ENCODE peak calls at places on chromosome 14, in nine cellular contexts. A is heart left ventricle; D is CD8-positive, alpha-beta T cell; O is body of pancreas; C is PC-3; R is heart right ventricle; N is HCT116; W is aorta; Y is neural progenitor cell. L is an unnamed sample.
A peak's percentile ranks its signal among the peaks of the same experiment; 100 is the strongest.

GRCh38 chr14:24338843-24339242 is 948 bp downstream of the RIPK3 start:
- DNase-seq in A (no peak), D (no peak), O (no peak), C (no peak), R (no peak), N (no peak), W (no peak), Y (no peak), L (no peak)

GRCh38 chr14:103880334-103880985 is 33.1 kb upstream of the PPP1R13B start:
- DNase-seq in A (peak; percentile 70), D (peak; percentile 55), O (peak; percentile 85), C (peak; percentile 60), R (peak; percentile 70), N (no peak), W (peak; percentile 91), Y (peak; percentile 24), L (peak; percentile 90)

GRCh38 chr14:20697273-20698017 is 8.9 kb downstream of the ANG start:
- DNase-seq in A (peak; percentile 40), D (peak; percentile 60), O (peak; percentile 74), C (peak; percentile 95), R (peak; percentile 48), N (peak; percentile 55), W (peak; percentile 64), Y (peak; percentile 73), L (peak; percentile 49)

GRCh38 chr14:50830932-50831703 is at the start of gene NIN:
- DNase-seq in A (peak; percentile 84), D (peak; percentile 75), O (peak; percentile 76), C (peak; percentile 92), R (peak; percentile 75), N (no peak), W (peak; percentile 86), Y (peak; percentile 93), L (peak; percentile 76)

GRCh38 chr14:53432378-53432802 is 279.3 kb upstream of the DDHD1 start:
- DNase-seq in A (no peak), D (no peak), O (no peak), C (peak; percentile 77), R (no peak), N (peak; percentile 40), W (no peak), Y (peak; percentile 71), L (no peak)

GRCh38 chr14:51310453-51311074 is 70.5 kb downstream of the TMX1 start:
- DNase-seq in A (peak; percentile 62), D (no peak), O (no peak), C (no peak), R (peak; percentile 73), N (no peak), W (no peak), Y (no peak), L (peak; percentile 47)

GRCh38 chr14:83909507-83909906 is 1620.4 kb upstream of the FLRT2 start:
- DNase-seq in A (no peak), D (no peak), O (no peak), C (no peak), R (no peak), N (no peak), W (no peak), Y (no peak), L (no peak)

GRCh38 chr14:20866963-20867362 is 24.2 kb upstream of the RNASE3 start:
- DNase-seq in A (no peak), D (no peak), O (no peak), C (peak; percentile 53), R (no peak), N (peak; percentile 16), W (no peak), Y (peak; percentile 50), L (no peak)

GRCh38 chr14:56794088-56794556 is 16.2 kb downstream of the OTX2 start:
- DNase-seq in A (no peak), D (no peak), O (no peak), C (no peak), R (no peak), N (no peak), W (no peak), Y (peak; percentile 55), L (no peak)

GRCh38 chr14:77000340-77001235 is 27.9 kb downstream of the IRF2BPL start:
- DNase-seq in A (peak; percentile 34), D (no peak), O (no peak), C (no peak), R (no peak), N (no peak), W (peak; percentile 58), Y (peak; percentile 46), L (peak; percentile 50)

GRCh38 chr14:104150201-104151027 is 12.0 kb downstream of the KIF26A start:
- DNase-seq in A (no peak), D (no peak), O (no peak), C (no peak), R (peak; percentile 51), N (no peak), W (no peak), Y (peak; percentile 89), L (peak; percentile 66)

GRCh38 chr14:65879218-65880009 is 466.9 kb downstream of the FUT8 start:
- DNase-seq in A (no peak), D (no peak), O (no peak), C (peak; percentile 91), R (no peak), N (peak; percentile 7), W (no peak), Y (no peak), L (no peak)

DNA sequence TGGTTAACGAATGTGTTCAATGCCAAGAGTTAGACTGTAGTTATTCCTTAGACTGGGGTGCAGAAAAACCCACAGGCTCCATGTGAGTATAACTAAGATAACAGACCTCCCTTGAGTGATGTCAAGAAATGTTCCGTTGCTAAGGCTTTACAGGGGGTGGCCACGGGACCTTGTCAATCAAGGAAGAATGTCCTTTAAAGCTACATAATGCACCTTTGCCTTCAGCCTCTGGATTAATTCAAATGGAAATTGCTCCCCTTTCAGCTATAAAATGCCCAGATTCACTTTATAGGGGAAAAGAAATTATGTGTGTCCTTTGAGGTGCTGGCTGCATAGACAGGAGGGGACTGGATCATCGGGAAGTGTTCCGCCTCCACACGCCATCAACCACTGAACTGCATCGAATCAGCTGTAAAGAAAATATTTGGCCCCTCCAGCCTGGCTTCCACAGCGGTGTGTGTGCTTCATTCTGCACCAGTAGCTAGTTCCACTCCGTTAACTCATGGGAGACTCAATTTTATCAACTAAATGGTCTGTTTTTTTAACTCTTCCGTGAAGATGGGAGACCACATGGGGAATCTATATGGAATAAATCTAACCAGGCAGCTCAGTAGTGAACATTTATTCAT is 415.4 kb downstream of the DPF3 start:
- DNase-seq in A (no peak), D (no peak), O (no peak), C (no peak), R (no peak), N (no peak), W (no peak), Y (no peak), L (no peak)
- H3K27ac ChIP-seq in A (no peak overlapping the region), D (no peak overlapping the region), O (no peak overlapping the region), C (no peak overlapping the region), R (no peak overlapping the region), N (no peak overlapping the region), W (no peak overlapping the region), Y (no peak overlapping the region), L (no peak overlapping the region)

GRCh38 chr14:93663317-93663716 is 125.0 kb downstream of the PRIMA1 start:
- DNase-seq in A (no peak), D (no peak), O (no peak), C (no peak), R (no peak), N (no peak), W (no peak), Y (no peak), L (no peak)
- H3K27ac ChIP-seq in A (no peak overlapping the region), D (no peak overlapping the region), O (no peak overlapping the region), C (no peak overlapping the region), R (no peak overlapping the region), N (no peak overlapping the region), W (no peak overlapping the region), Y (no peak overlapping the region), L (no peak overlapping the region)

GRCh38 chr14:91854327-91854934 is 12.9 kb downstream of the TC2N start:
- DNase-seq in A (no peak), D (no peak), O (no peak), C (no peak), R (no peak), N (no peak), W (no peak), Y (no peak), L (no peak)
- H3K27ac ChIP-seq in A (no peak overlapping the region), D (no peak overlapping the region), O (no peak overlapping the region), C (no peak overlapping the region), R (no peak overlapping the region), N (no peak overlapping the region), W (peak overlapping the region; percentile 73), Y (no peak overlapping the region), L (peak overlapping the region; percentile 52)

GRCh38 chr14:75831455-75831854 is 150.3 kb downstream of the TGFB3 start:
- DNase-seq in A (peak; percentile 67), D (peak; percentile 53), O (peak; percentile 90), C (peak; percentile 87), R (peak; percentile 74), N (no peak), W (peak; percentile 72), Y (no peak), L (peak; percentile 73)
- H3K27ac ChIP-seq in A (no peak overlapping the region), D (no peak overlapping the region), O (peak overlapping the region; percentile 92), C (peak overlapping the region; percentile 99), R (no peak overlapping the region), N (no peak overlapping the region), W (no peak overlapping the region), Y (no peak overlapping the region), L (peak overlapping the region; percentile 41)

GRCh38 chr14:89926709-89927108 is 27.8 kb downstream of the EFCAB11 start:
- DNase-seq in A (no peak), D (no peak), O (no peak), C (peak; percentile 17), R (no peak), N (no peak), W (no peak), Y (no peak), L (no peak)

GRCh38 chr14:89921346-89921745 is 33.2 kb downstream of the EFCAB11 start:
- DNase-seq in A (no peak), D (no peak), O (no peak), C (peak; percentile 31), R (no peak), N (no peak), W (no peak), Y (no peak), L (no peak)

GRCh38 chr14:89922549-89922907 is 32.0 kb downstream of the EFCAB11 start:
- DNase-seq in A (no peak), D (no peak), O (no peak), C (no peak), R (no peak), N (no peak), W (no peak), Y (no peak), L (no peak)

GRCh38 chr14:89921896-89922548 is 32.5 kb downstream of the EFCAB11 start:
- DNase-seq in A (no peak), D (no peak), O (no peak), C (peak; percentile 79), R (no peak), N (no peak), W (no peak), Y (no peak), L (no peak)

DNA sequence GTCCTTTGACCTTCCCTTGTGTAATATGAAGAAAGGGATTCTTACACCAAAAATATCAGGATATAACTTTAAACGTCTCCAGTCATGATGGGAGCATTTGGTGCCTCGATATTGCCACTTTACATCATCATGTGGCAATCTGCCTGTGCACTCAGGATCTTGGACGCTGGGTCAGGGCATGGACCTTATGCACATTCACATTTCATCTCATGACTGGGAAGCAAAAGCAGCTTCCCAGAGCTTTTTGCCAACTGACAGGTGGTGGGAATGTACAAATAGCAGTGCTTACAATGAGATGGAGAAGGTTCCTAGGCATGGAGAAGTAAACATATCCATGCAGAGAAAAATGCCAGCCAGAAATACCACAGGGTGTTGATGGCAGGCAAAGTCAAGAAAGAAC is 30.3 kb downstream of the EFCAB11 start:
- DNase-seq in A (no peak), D (no peak), O (no peak), C (no peak), R (no peak), N (no peak), W (no peak), Y (no peak), L (no peak)
- H3K27ac ChIP-seq in A (no peak overlapping the region), D (no peak overlapping the region), O (no peak overlapping the region), C (no peak overlapping the region), R (no peak overlapping the region), N (no peak overlapping the region), W (peak overlapping the region; percentile 36), Y (no peak overlapping the region), L (no peak overlapping the region)

L was measured in ovary.